ENCODE peak calls at places on chromosomes 2 and 18, in nine cellular contexts. One of them, this sample, is unnamed.

GRCh38 chr18:36766836-36767235 is 62.0 kb downstream of the TPGS2 start:
- DNase-seq in activated T-helper 1 cell treated with Interleukin-2 at 50 U/mL for 16 hours: no peak
- DNase-seq in lower leg skin: no peak
- DNase-seq in IMR-90: no peak
- DNase-seq in NCI-H1092 treated with DMSO at 0.1 percent for 48 hours: no peak
- DNase-seq in NCI-H2029 treated with DMSO at 0.1 percent for 48 hours: no peak
- DNase-seq in testis: no peak
- DNase-seq in activated CD4-positive, alpha-beta T cell treated with anti-CD3 and anti-CD28 coated beads, Interleukin-2, amount 10 ng/mL, durations not matched to agents 24 days and 14 days: no peak
- DNase-seq in fibroblast of pulmonary artery: no peak
- DNase-seq in this sample: no peak

GRCh38 chr2:53520630-53520940 is 247.0 kb upstream of the CHAC2 start:
- DNase-seq in activated T-helper 1 cell treated with Interleukin-2 at 50 U/mL for 16 hours: no peak
- DNase-seq in lower leg skin: no peak
- DNase-seq in IMR-90: no peak
- DNase-seq in NCI-H1092 treated with DMSO at 0.1 percent for 48 hours: no peak
- DNase-seq in NCI-H2029 treated with DMSO at 0.1 percent for 48 hours: no peak
- DNase-seq in testis: no peak
- DNase-seq in activated CD4-positive, alpha-beta T cell treated with anti-CD3 and anti-CD28 coated beads, Interleukin-2, amount 10 ng/mL, durations not matched to agents 24 days and 14 days: no peak
- DNase-seq in fibroblast of pulmonary artery: no peak
- DNase-seq in this sample: no peak

GRCh38 chr2:48369971-48370370 is 160.0 kb upstream of the STON1 start:
- DNase-seq in activated T-helper 1 cell treated with Interleukin-2 at 50 U/mL for 16 hours: no peak
- DNase-seq in lower leg skin: no peak
- DNase-seq in IMR-90: no peak
- DNase-seq in NCI-H1092 treated with DMSO at 0.1 percent for 48 hours: no peak
- DNase-seq in NCI-H2029 treated with DMSO at 0.1 percent for 48 hours: no peak
- DNase-seq in testis: no peak
- DNase-seq in activated CD4-positive, alpha-beta T cell treated with anti-CD3 and anti-CD28 coated beads, Interleukin-2, amount 10 ng/mL, durations not matched to agents 24 days and 14 days: no peak
- DNase-seq in fibroblast of pulmonary artery: no peak
- DNase-seq in this sample: no peak

GRCh38 chr2:237486819-237487448 is at the start of gene MLPH:
- DNase-seq in activated T-helper 1 cell treated with Interleukin-2 at 50 U/mL for 16 hours: no peak
- DNase-seq in lower leg skin: no peak
- DNase-seq in IMR-90: peak
- DNase-seq in NCI-H1092 treated with DMSO at 0.1 percent for 48 hours: no peak
- DNase-seq in NCI-H2029 treated with DMSO at 0.1 percent for 48 hours: no peak
- DNase-seq in testis: peak
- DNase-seq in activated CD4-positive, alpha-beta T cell treated with anti-CD3 and anti-CD28 coated beads, Interleukin-2, amount 10 ng/mL, durations not matched to agents 24 days and 14 days: no peak
- DNase-seq in fibroblast of pulmonary artery: no peak
- DNase-seq in this sample: peak

GRCh38 chr18:36207326-36207725 is 20.0 kb downstream of the MOCOS start:
- DNase-seq in activated T-helper 1 cell treated with Interleukin-2 at 50 U/mL for 16 hours: no peak
- DNase-seq in lower leg skin: no peak
- DNase-seq in IMR-90: no peak
- DNase-seq in NCI-H1092 treated with DMSO at 0.1 percent for 48 hours: no peak
- DNase-seq in NCI-H2029 treated with DMSO at 0.1 percent for 48 hours: no peak
- DNase-seq in testis: no peak
- DNase-seq in activated CD4-positive, alpha-beta T cell treated with anti-CD3 and anti-CD28 coated beads, Interleukin-2, amount 10 ng/mL, durations not matched to agents 24 days and 14 days: no peak
- DNase-seq in fibroblast of pulmonary artery: no peak
- DNase-seq in this sample: no peak

GRCh38 chr18:3472681-3473544 is 22.9 kb downstream of the TGIF1 start:
- DNase-seq in activated T-helper 1 cell treated with Interleukin-2 at 50 U/mL for 16 hours: no peak
- DNase-seq in lower leg skin: no peak
- DNase-seq in IMR-90: no peak
- DNase-seq in NCI-H1092 treated with DMSO at 0.1 percent for 48 hours: no peak
- DNase-seq in NCI-H2029 treated with DMSO at 0.1 percent for 48 hours: no peak
- DNase-seq in testis: no peak
- DNase-seq in activated CD4-positive, alpha-beta T cell treated with anti-CD3 and anti-CD28 coated beads, Interleukin-2, amount 10 ng/mL, durations not matched to agents 24 days and 14 days: peak
- DNase-seq in fibroblast of pulmonary artery: no peak
- DNase-seq in this sample: no peak

GRCh38 chr2:51344886-51345285 is 313.0 kb upstream of the NRXN1 start:
- DNase-seq in activated T-helper 1 cell treated with Interleukin-2 at 50 U/mL for 16 hours: no peak
- DNase-seq in lower leg skin: no peak
- DNase-seq in IMR-90: peak
- DNase-seq in NCI-H1092 treated with DMSO at 0.1 percent for 48 hours: peak
- DNase-seq in NCI-H2029 treated with DMSO at 0.1 percent for 48 hours: peak
- DNase-seq in testis: no peak
- DNase-seq in activated CD4-positive, alpha-beta T cell treated with anti-CD3 and anti-CD28 coated beads, Interleukin-2, amount 10 ng/mL, durations not matched to agents 24 days and 14 days: no peak
- DNase-seq in fibroblast of pulmonary artery: no peak
- DNase-seq in this sample: peak

GRCh38 chr2:111946294-111947114 is 48.1 kb downstream of the MERTK start:
- DNase-seq in activated T-helper 1 cell treated with Interleukin-2 at 50 U/mL for 16 hours: no peak
- DNase-seq in lower leg skin: peak
- DNase-seq in IMR-90: peak
- DNase-seq in NCI-H1092 treated with DMSO at 0.1 percent for 48 hours: no peak
- DNase-seq in NCI-H2029 treated with DMSO at 0.1 percent for 48 hours: peak
- DNase-seq in testis: peak
- DNase-seq in activated CD4-positive, alpha-beta T cell treated with anti-CD3 and anti-CD28 coated beads, Interleukin-2, amount 10 ng/mL, durations not matched to agents 24 days and 14 days: no peak
- DNase-seq in fibroblast of pulmonary artery: peak
- DNase-seq in this sample: peak

GRCh38 chr2:145027073-145027459 is 507.1 kb upstream of the ZEB2 start:
- DNase-seq in activated T-helper 1 cell treated with Interleukin-2 at 50 U/mL for 16 hours: no peak
- DNase-seq in lower leg skin: no peak
- DNase-seq in IMR-90: peak
- DNase-seq in NCI-H1092 treated with DMSO at 0.1 percent for 48 hours: no peak
- DNase-seq in NCI-H2029 treated with DMSO at 0.1 percent for 48 hours: no peak
- DNase-seq in testis: no peak
- DNase-seq in activated CD4-positive, alpha-beta T cell treated with anti-CD3 and anti-CD28 coated beads, Interleukin-2, amount 10 ng/mL, durations not matched to agents 24 days and 14 days: no peak
- DNase-seq in fibroblast of pulmonary artery: peak
- DNase-seq in this sample: peak

GRCh38 chr18:80145191-80145799 is 36.2 kb downstream of the ADNP2 start:
- DNase-seq in activated T-helper 1 cell treated with Interleukin-2 at 50 U/mL for 16 hours: no peak
- DNase-seq in lower leg skin: no peak
- DNase-seq in IMR-90: peak
- DNase-seq in NCI-H1092 treated with DMSO at 0.1 percent for 48 hours: no peak
- DNase-seq in NCI-H2029 treated with DMSO at 0.1 percent for 48 hours: no peak
- DNase-seq in testis: no peak
- DNase-seq in activated CD4-positive, alpha-beta T cell treated with anti-CD3 and anti-CD28 coated beads, Interleukin-2, amount 10 ng/mL, durations not matched to agents 24 days and 14 days: no peak
- DNase-seq in fibroblast of pulmonary artery: peak
- DNase-seq in this sample: no peak

GRCh38 chr2:241815477-241816430 is 6.8 kb downstream of the NEU4 start:
- DNase-seq in activated T-helper 1 cell treated with Interleukin-2 at 50 U/mL for 16 hours: no peak
- DNase-seq in lower leg skin: no peak
- DNase-seq in IMR-90: no peak
- DNase-seq in NCI-H1092 treated with DMSO at 0.1 percent for 48 hours: no peak
- DNase-seq in NCI-H2029 treated with DMSO at 0.1 percent for 48 hours: no peak
- DNase-seq in testis: peak
- DNase-seq in activated CD4-positive, alpha-beta T cell treated with anti-CD3 and anti-CD28 coated beads, Interleukin-2, amount 10 ng/mL, durations not matched to agents 24 days and 14 days: no peak
- DNase-seq in fibroblast of pulmonary artery: no peak
- DNase-seq in this sample: no peak

GRCh38 chr2:170361359-170361936 is 183.5 kb downstream of the MYO3B start:
- DNase-seq in activated T-helper 1 cell treated with Interleukin-2 at 50 U/mL for 16 hours: no peak
- DNase-seq in lower leg skin: peak
- DNase-seq in IMR-90: peak
- DNase-seq in NCI-H1092 treated with DMSO at 0.1 percent for 48 hours: no peak
- DNase-seq in NCI-H2029 treated with DMSO at 0.1 percent for 48 hours: peak
- DNase-seq in testis: peak
- DNase-seq in activated CD4-positive, alpha-beta T cell treated with anti-CD3 and anti-CD28 coated beads, Interleukin-2, amount 10 ng/mL, durations not matched to agents 24 days and 14 days: peak
- DNase-seq in fibroblast of pulmonary artery: peak
- DNase-seq in this sample: peak

GRCh38 chr2:241905716-241906376 is 36.3 kb downstream of the RTP5 start:
- DNase-seq in activated T-helper 1 cell treated with Interleukin-2 at 50 U/mL for 16 hours: no peak
- DNase-seq in lower leg skin: no peak
- DNase-seq in IMR-90: no peak
- DNase-seq in NCI-H1092 treated with DMSO at 0.1 percent for 48 hours: no peak
- DNase-seq in NCI-H2029 treated with DMSO at 0.1 percent for 48 hours: no peak
- DNase-seq in testis: no peak
- DNase-seq in activated CD4-positive, alpha-beta T cell treated with anti-CD3 and anti-CD28 coated beads, Interleukin-2, amount 10 ng/mL, durations not matched to agents 24 days and 14 days: no peak
- DNase-seq in fibroblast of pulmonary artery: no peak
- DNase-seq in this sample: no peak

GRCh38 chr18:79556829-79557585 is 122.6 kb upstream of the CTDP1 start:
- DNase-seq in activated T-helper 1 cell treated with Interleukin-2 at 50 U/mL for 16 hours: no peak
- DNase-seq in lower leg skin: no peak
- DNase-seq in IMR-90: no peak
- DNase-seq in NCI-H1092 treated with DMSO at 0.1 percent for 48 hours: no peak
- DNase-seq in NCI-H2029 treated with DMSO at 0.1 percent for 48 hours: no peak
- DNase-seq in testis: no peak
- DNase-seq in activated CD4-positive, alpha-beta T cell treated with anti-CD3 and anti-CD28 coated beads, Interleukin-2, amount 10 ng/mL, durations not matched to agents 24 days and 14 days: no peak
- DNase-seq in fibroblast of pulmonary artery: no peak
- DNase-seq in this sample: no peak

GRCh38 chr18:75247601-75248421 is 37.2 kb downstream of the TSHZ1 start:
- DNase-seq in activated T-helper 1 cell treated with Interleukin-2 at 50 U/mL for 16 hours: no peak
- DNase-seq in lower leg skin: no peak
- DNase-seq in IMR-90: peak
- DNase-seq in NCI-H1092 treated with DMSO at 0.1 percent for 48 hours: peak
- DNase-seq in NCI-H2029 treated with DMSO at 0.1 percent for 48 hours: peak
- DNase-seq in testis: no peak
- DNase-seq in activated CD4-positive, alpha-beta T cell treated with anti-CD3 and anti-CD28 coated beads, Interleukin-2, amount 10 ng/mL, durations not matched to agents 24 days and 14 days: peak
- DNase-seq in fibroblast of pulmonary artery: peak
- DNase-seq in this sample: peak

GRCh38 chr18:80112623-80113248 is 3.7 kb downstream of the ADNP2 start:
- DNase-seq in activated T-helper 1 cell treated with Interleukin-2 at 50 U/mL for 16 hours: no peak
- DNase-seq in lower leg skin: no peak
- DNase-seq in IMR-90: no peak
- DNase-seq in NCI-H1092 treated with DMSO at 0.1 percent for 48 hours: no peak
- DNase-seq in NCI-H2029 treated with DMSO at 0.1 percent for 48 hours: no peak
- DNase-seq in testis: peak
- DNase-seq in activated CD4-positive, alpha-beta T cell treated with anti-CD3 and anti-CD28 coated beads, Interleukin-2, amount 10 ng/mL, durations not matched to agents 24 days and 14 days: no peak
- DNase-seq in fibroblast of pulmonary artery: peak
- DNase-seq in this sample: no peak

GRCh38 chr2:50438293-50438692 is 593.6 kb downstream of the NRXN1 start:
- DNase-seq in activated T-helper 1 cell treated with Interleukin-2 at 50 U/mL for 16 hours: no peak
- DNase-seq in lower leg skin: no peak
- DNase-seq in IMR-90: no peak
- DNase-seq in NCI-H1092 treated with DMSO at 0.1 percent for 48 hours: peak
- DNase-seq in NCI-H2029 treated with DMSO at 0.1 percent for 48 hours: no peak
- DNase-seq in testis: no peak
- DNase-seq in activated CD4-positive, alpha-beta T cell treated with anti-CD3 and anti-CD28 coated beads, Interleukin-2, amount 10 ng/mL, durations not matched to agents 24 days and 14 days: no peak
- DNase-seq in fibroblast of pulmonary artery: no peak
- DNase-seq in this sample: no peak

GRCh38 chr18:8701546-8702118 is 3.7 kb upstream of the MTCL1 start:
- DNase-seq in activated T-helper 1 cell treated with Interleukin-2 at 50 U/mL for 16 hours: no peak
- DNase-seq in lower leg skin: no peak
- DNase-seq in IMR-90: peak
- DNase-seq in NCI-H1092 treated with DMSO at 0.1 percent for 48 hours: no peak
- DNase-seq in NCI-H2029 treated with DMSO at 0.1 percent for 48 hours: no peak
- DNase-seq in testis: no peak
- DNase-seq in activated CD4-positive, alpha-beta T cell treated with anti-CD3 and anti-CD28 coated beads, Interleukin-2, amount 10 ng/mL, durations not matched to agents 24 days and 14 days: no peak
- DNase-seq in fibroblast of pulmonary artery: peak
- DNase-seq in this sample: peak

GRCh38 chr2:178377046-178377445 is 73.9 kb downstream of the PRKRA start:
- DNase-seq in activated T-helper 1 cell treated with Interleukin-2 at 50 U/mL for 16 hours: no peak
- DNase-seq in lower leg skin: no peak
- DNase-seq in IMR-90: no peak
- DNase-seq in NCI-H1092 treated with DMSO at 0.1 percent for 48 hours: no peak
- DNase-seq in NCI-H2029 treated with DMSO at 0.1 percent for 48 hours: no peak
- DNase-seq in testis: no peak
- DNase-seq in activated CD4-positive, alpha-beta T cell treated with anti-CD3 and anti-CD28 coated beads, Interleukin-2, amount 10 ng/mL, durations not matched to agents 24 days and 14 days: no peak
- DNase-seq in fibroblast of pulmonary artery: peak
- DNase-seq in this sample: no peak

GRCh38 chr2:61283443-61284160 is 121.6 kb downstream of the C2orf74 start:
- DNase-seq in activated T-helper 1 cell treated with Interleukin-2 at 50 U/mL for 16 hours: no peak
- DNase-seq in lower leg skin: no peak
- DNase-seq in IMR-90: no peak
- DNase-seq in NCI-H1092 treated with DMSO at 0.1 percent for 48 hours: no peak
- DNase-seq in NCI-H2029 treated with DMSO at 0.1 percent for 48 hours: no peak
- DNase-seq in testis: no peak
- DNase-seq in activated CD4-positive, alpha-beta T cell treated with anti-CD3 and anti-CD28 coated beads, Interleukin-2, amount 10 ng/mL, durations not matched to agents 24 days and 14 days: no peak
- DNase-seq in fibroblast of pulmonary artery: no peak
- DNase-seq in this sample: no peak

GRCh38 chr2:106582431-106583143 is 95.4 kb downstream of the CD8B2 start:
- DNase-seq in activated T-helper 1 cell treated with Interleukin-2 at 50 U/mL for 16 hours: peak
- DNase-seq in lower leg skin: peak
- DNase-seq in IMR-90: peak
- DNase-seq in NCI-H1092 treated with DMSO at 0.1 percent for 48 hours: peak
- DNase-seq in NCI-H2029 treated with DMSO at 0.1 percent for 48 hours: peak
- DNase-seq in testis: peak
- DNase-seq in activated CD4-positive, alpha-beta T cell treated with anti-CD3 and anti-CD28 coated beads, Interleukin-2, amount 10 ng/mL, durations not matched to agents 24 days and 14 days: peak
- DNase-seq in fibroblast of pulmonary artery: peak
- DNase-seq in this sample: peak

GRCh38 chr18:55781481-55781957 is 193.5 kb upstream of the TCF4 start:
- DNase-seq in activated T-helper 1 cell treated with Interleukin-2 at 50 U/mL for 16 hours: no peak
- DNase-seq in lower leg skin: peak
- DNase-seq in IMR-90: peak
- DNase-seq in NCI-H1092 treated with DMSO at 0.1 percent for 48 hours: peak
- DNase-seq in NCI-H2029 treated with DMSO at 0.1 percent for 48 hours: no peak
- DNase-seq in testis: peak
- DNase-seq in activated CD4-positive, alpha-beta T cell treated with anti-CD3 and anti-CD28 coated beads, Interleukin-2, amount 10 ng/mL, durations not matched to agents 24 days and 14 days: no peak
- DNase-seq in fibroblast of pulmonary artery: peak
- DNase-seq in this sample: peak

GRCh38 chr2:211846031-211846400 is 692.6 kb downstream of the ERBB4 start:
- DNase-seq in activated T-helper 1 cell treated with Interleukin-2 at 50 U/mL for 16 hours: no peak
- DNase-seq in lower leg skin: no peak
- DNase-seq in IMR-90: no peak
- DNase-seq in NCI-H1092 treated with DMSO at 0.1 percent for 48 hours: no peak
- DNase-seq in NCI-H2029 treated with DMSO at 0.1 percent for 48 hours: no peak
- DNase-seq in testis: no peak
- DNase-seq in activated CD4-positive, alpha-beta T cell treated with anti-CD3 and anti-CD28 coated beads, Interleukin-2, amount 10 ng/mL, durations not matched to agents 24 days and 14 days: no peak
- DNase-seq in fibroblast of pulmonary artery: no peak
- DNase-seq in this sample: no peak

GRCh38 chr18:11672198-11672597 is 16.9 kb upstream of the GNAL start:
- DNase-seq in activated T-helper 1 cell treated with Interleukin-2 at 50 U/mL for 16 hours: no peak
- DNase-seq in lower leg skin: no peak
- DNase-seq in IMR-90: no peak
- DNase-seq in NCI-H1092 treated with DMSO at 0.1 percent for 48 hours: no peak
- DNase-seq in NCI-H2029 treated with DMSO at 0.1 percent for 48 hours: no peak
- DNase-seq in testis: no peak
- DNase-seq in activated CD4-positive, alpha-beta T cell treated with anti-CD3 and anti-CD28 coated beads, Interleukin-2, amount 10 ng/mL, durations not matched to agents 24 days and 14 days: no peak
- DNase-seq in fibroblast of pulmonary artery: no peak
- DNase-seq in this sample: no peak

GRCh38 chr18:42392416-42392815 is 437.4 kb downstream of the PIK3C3 start:
- DNase-seq in activated T-helper 1 cell treated with Interleukin-2 at 50 U/mL for 16 hours: no peak
- DNase-seq in lower leg skin: no peak
- DNase-seq in IMR-90: no peak
- DNase-seq in NCI-H1092 treated with DMSO at 0.1 percent for 48 hours: no peak
- DNase-seq in NCI-H2029 treated with DMSO at 0.1 percent for 48 hours: no peak
- DNase-seq in testis: no peak
- DNase-seq in activated CD4-positive, alpha-beta T cell treated with anti-CD3 and anti-CD28 coated beads, Interleukin-2, amount 10 ng/mL, durations not matched to agents 24 days and 14 days: no peak
- DNase-seq in fibroblast of pulmonary artery: no peak
- DNase-seq in this sample: no peak

GRCh38 chr18:50475538-50476193 is 84.2 kb upstream of the MAPK4 start:
- DNase-seq in activated T-helper 1 cell treated with Interleukin-2 at 50 U/mL for 16 hours: no peak
- DNase-seq in lower leg skin: no peak
- DNase-seq in IMR-90: no peak
- DNase-seq in NCI-H1092 treated with DMSO at 0.1 percent for 48 hours: no peak
- DNase-seq in NCI-H2029 treated with DMSO at 0.1 percent for 48 hours: no peak
- DNase-seq in testis: no peak
- DNase-seq in activated CD4-positive, alpha-beta T cell treated with anti-CD3 and anti-CD28 coated beads, Interleukin-2, amount 10 ng/mL, durations not matched to agents 24 days and 14 days: no peak
- DNase-seq in fibroblast of pulmonary artery: no peak
- DNase-seq in this sample: no peak

GRCh38 chr18:37403100-37403781 is 162.4 kb downstream of the CELF4 start:
- DNase-seq in activated T-helper 1 cell treated with Interleukin-2 at 50 U/mL for 16 hours: no peak
- DNase-seq in lower leg skin: no peak
- DNase-seq in IMR-90: peak
- DNase-seq in NCI-H1092 treated with DMSO at 0.1 percent for 48 hours: no peak
- DNase-seq in NCI-H2029 treated with DMSO at 0.1 percent for 48 hours: no peak
- DNase-seq in testis: no peak
- DNase-seq in activated CD4-positive, alpha-beta T cell treated with anti-CD3 and anti-CD28 coated beads, Interleukin-2, amount 10 ng/mL, durations not matched to agents 24 days and 14 days: no peak
- DNase-seq in fibroblast of pulmonary artery: peak
- DNase-seq in this sample: peak

GRCh38 chr2:101729521-101730190 is 32.1 kb downstream of the MAP4K4 start:
- DNase-seq in activated T-helper 1 cell treated with Interleukin-2 at 50 U/mL for 16 hours: no peak
- DNase-seq in lower leg skin: no peak
- DNase-seq in IMR-90: no peak
- DNase-seq in NCI-H1092 treated with DMSO at 0.1 percent for 48 hours: no peak
- DNase-seq in NCI-H2029 treated with DMSO at 0.1 percent for 48 hours: no peak
- DNase-seq in testis: no peak
- DNase-seq in activated CD4-positive, alpha-beta T cell treated with anti-CD3 and anti-CD28 coated beads, Interleukin-2, amount 10 ng/mL, durations not matched to agents 24 days and 14 days: peak
- DNase-seq in fibroblast of pulmonary artery: no peak
- DNase-seq in this sample: no peak